ENCODE peak calls at places on chromosomes 11 and 22, in five cellular contexts. W, H, R, L and I are unnamed samples.

GRCh38 chr22:48630444-48630777 is 1197.3 kb downstream of the BRD1 start:
- DNase-seq in W (no peak), H (no peak), R (no peak), L (no peak), I (no peak)

GRCh38 chr11:66360406-66361073 is 11.0 kb downstream of the SLC29A2 start:
- DNase-seq in W (no peak), H (no peak), R (no peak), L (no peak), I (peak; percentile 12)

GRCh38 chr11:26842458-26842841 is 120.6 kb upstream of the SLC5A12 start:
- DNase-seq in W (no peak), H (no peak), R (no peak), L (no peak), I (no peak)

GRCh38 chr11:34050967-34051348 is 573 bp upstream of the CAPRIN1 start:
- DNase-seq in W (no peak), H (no peak), R (no peak), L (no peak), I (no peak)

GRCh38 chr22:39254789-39255298 is 10.1 kb upstream of the PDGFB start:
- DNase-seq in W (no peak), H (no peak), R (no peak), L (no peak), I (peak; percentile 90)

GRCh38 chr11:87351671-87352070 is 313.9 kb downstream of the TMEM135 start:
- DNase-seq in W (no peak), H (no peak), R (no peak), L (no peak), I (peak; percentile 15)

GRCh38 chr11:11407065-11407737 is 54.2 kb upstream of the CSNK2A3 start:
- DNase-seq in W (no peak), H (no peak), R (peak; percentile 65), L (peak; percentile 42), I (no peak)

GRCh38 chr11:75565221-75565814 is 3.3 kb downstream of the SERPINH1 start:
- DNase-seq in W (no peak), H (no peak), R (no peak), L (peak; percentile 69), I (no peak)

GRCh38 chr11:3984896-3985295 is 109.7 kb upstream of the RRM1 start:
- DNase-seq in W (no peak), H (no peak), R (no peak), L (no peak), I (no peak)

GRCh38 chr22:22357024-22357868 is 112.7 kb downstream of the VPREB1 start:
- DNase-seq in W (peak; percentile 12), H (peak; percentile 78), R (peak; percentile 92), L (peak; percentile 64), I (peak; percentile 94)

GRCh38 chr11:28702450-28702790 is 594.2 kb downstream of the METTL15 start:
- DNase-seq in W (no peak), H (peak; percentile 4), R (no peak), L (no peak), I (no peak)

GRCh38 chr22:38317237-38317994 is at the start of gene CSNK1E:
- DNase-seq in W (no peak), H (peak; percentile 51), R (peak; percentile 84), L (peak; percentile 88), I (peak; percentile 93)

GRCh38 chr22:43432883-43433415 is 21.1 kb downstream of the MPPED1 start:
- DNase-seq in W (no peak), H (no peak), R (no peak), L (no peak), I (no peak)

GRCh38 chr11:71283960-71284359 is 31.6 kb upstream of the SHANK2 start:
- DNase-seq in W (no peak), H (no peak), R (no peak), L (no peak), I (no peak)

GRCh38 chr22:39482768-39483167 is 19.3 kb upstream of the MIEF1 start:
- DNase-seq in W (no peak), H (no peak), R (peak; percentile 55), L (no peak), I (no peak)

GRCh38 chr22:47124451-47124881 is 362.0 kb downstream of the TBC1D22A start:
- DNase-seq in W (no peak), H (no peak), R (no peak), L (peak; percentile 8), I (no peak)

GRCh38 chr22:47124946-47125345 is 362.5 kb downstream of the TBC1D22A start:
- DNase-seq in W (no peak), H (no peak), R (peak; percentile 28), L (no peak), I (no peak)

GRCh38 chr22:47123827-47124442 is 361.5 kb downstream of the TBC1D22A start:
- DNase-seq in W (no peak), H (no peak), R (peak; percentile 12), L (no peak), I (no peak)

GRCh38 chr22:47126344-47126811 is 363.9 kb downstream of the TBC1D22A start:
- DNase-seq in W (no peak), H (no peak), R (peak; percentile 14), L (peak; percentile 4), I (no peak)

DNA sequence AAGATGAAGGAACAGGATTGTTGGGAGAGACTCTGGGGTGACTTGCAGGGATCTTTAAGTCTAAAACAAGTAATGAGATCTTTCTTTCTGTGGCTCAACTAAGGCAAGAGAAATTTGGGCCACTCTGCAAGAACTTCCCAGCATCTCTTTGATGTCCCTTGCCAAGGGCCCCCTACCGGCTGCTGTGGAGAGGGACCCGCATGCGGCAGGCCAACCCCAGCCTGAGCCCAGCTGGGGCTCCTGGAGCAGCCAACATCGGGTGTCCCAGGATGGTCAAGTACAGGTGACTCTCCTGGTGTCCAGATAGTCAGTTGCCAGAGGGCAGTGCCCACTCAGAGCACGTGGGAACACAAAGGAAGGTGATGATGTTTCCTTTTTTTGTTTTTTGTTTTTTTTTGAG is 363.2 kb downstream of the TBC1D22A start:
- DNase-seq in W (no peak), H (peak; percentile 28), R (peak; percentile 13), L (no peak), I (no peak)
- TF ChIP-seq CTCF in W (peak; percentile 14), H (peak; percentile 24), R (no peak), L (no peak), I (no peak)

GRCh38 chr11:14783788-14784187 is 108.2 kb downstream of the CYP2R1 start:
- DNase-seq in W (no peak), H (no peak), R (no peak), L (no peak), I (no peak)
- TF ChIP-seq CTCF in W (no peak), H (no peak), R (no peak), L (no peak), I (no peak)

GRCh38 chr11:64357446-64357845 is 1.5 kb upstream of the RPS6KA4 start:
- DNase-seq in W (no peak), H (no peak), R (no peak), L (no peak), I (no peak)

GRCh38 chr11:64355078-64355940 is 3.7 kb upstream of the RPS6KA4 start:
- DNase-seq in W (peak; percentile 32), H (peak; percentile 96), R (peak; percentile 81), L (peak; percentile 77), I (peak; percentile 77)

GRCh38 chr11:64357904-64358535 is 942 bp upstream of the RPS6KA4 start:
- DNase-seq in W (no peak), H (peak; percentile 58), R (no peak), L (no peak), I (no peak)

GRCh38 chr11:64358536-64358906 is 441 bp upstream of the RPS6KA4 start:
- DNase-seq in W (no peak), H (no peak), R (no peak), L (no peak), I (no peak)

DNA sequence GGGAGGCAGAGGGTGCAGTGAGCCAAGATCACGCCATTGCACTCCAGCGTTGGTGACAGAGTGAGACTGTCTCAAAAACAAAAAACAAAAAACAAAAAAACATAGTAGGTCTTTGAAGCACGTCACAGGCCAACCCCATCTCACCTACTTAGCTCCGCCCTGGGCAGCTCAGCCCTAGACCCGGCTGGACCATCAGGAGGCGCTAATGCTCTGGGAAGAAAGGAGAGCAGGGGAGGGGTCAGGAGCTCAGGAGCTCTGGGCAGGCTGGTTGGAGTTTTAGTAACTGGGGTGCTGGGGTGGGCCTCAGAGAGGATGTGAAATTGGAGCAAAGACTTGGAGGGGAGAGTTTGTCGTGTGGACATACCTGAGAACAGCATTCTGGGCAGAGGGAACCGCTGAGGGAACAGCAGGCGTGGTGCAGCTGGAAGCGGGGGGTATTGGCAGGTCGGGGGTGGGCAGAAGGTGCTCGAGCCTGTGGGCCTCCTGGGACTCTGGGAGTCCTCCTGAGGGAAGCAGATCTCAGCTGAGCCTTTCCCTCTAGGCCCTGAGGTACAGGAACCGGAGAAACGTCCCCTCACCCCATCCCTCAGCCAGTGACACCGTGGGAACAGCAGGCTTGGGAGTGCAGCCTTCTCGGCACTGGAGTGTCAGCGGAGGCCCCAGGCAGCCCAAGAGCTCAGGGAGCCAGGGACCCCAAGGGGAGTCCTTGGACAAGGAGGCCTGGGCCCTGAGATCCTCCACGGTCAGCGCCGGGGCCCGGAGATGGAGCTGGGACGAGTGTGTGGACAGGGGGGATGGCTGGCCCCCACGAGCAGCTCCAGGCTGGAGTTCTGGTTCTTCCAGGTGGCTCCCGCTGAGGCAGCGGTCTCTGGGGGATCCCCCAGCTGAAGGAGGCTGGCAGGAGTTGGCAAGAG is 2.2 kb upstream of the RPS6KA4 start:
- DNase-seq in W (no peak), H (peak; percentile 88), R (peak; percentile 85), L (no peak), I (no peak)
- TF ChIP-seq CTCF in W (peak; percentile 58), H (peak; percentile 54), R (peak; percentile 33), L (peak; percentile 20), I (peak; percentile 38)

GRCh38 chr22:29994027-29994715 is 86.1 kb upstream of the HORMAD2 start:
- DNase-seq in W (peak; percentile 22), H (peak; percentile 45), R (no peak), L (no peak), I (no peak)
- TF ChIP-seq CTCF in W (no peak), H (peak; percentile 37), R (no peak), L (no peak), I (no peak)